ENCODE peak calls at places on chromosome 16, in eight cellular contexts. One of them, this sample, is unnamed.

GRCh38 chr16:49158029-49158642 is 123.5 kb downstream of the CBLN1 start:
- DNase-seq in T-helper 1 cell: no peak
- DNase-seq in OCI-LY7: peak; percentile 77
- DNase-seq in cardiac fibroblast: peak; percentile 1
- DNase-seq in stimulated activated CD8-positive, alpha-beta memory T cell treated with anti-CD3 and anti-CD28 coated beads, Interleukin-15, amount 100 ng/mL, for 24 hours: no peak
- DNase-seq in A549: peak; percentile 2
- DNase-seq in H9: peak; percentile 60
- DNase-seq in HT-29: peak; percentile 33
- DNase-seq in this sample: peak; percentile 91

GRCh38 chr16:55701442-55702319 is 45.9 kb downstream of the SLC6A2 start:
- DNase-seq in T-helper 1 cell: no peak
- DNase-seq in OCI-LY7: peak; percentile 59
- DNase-seq in cardiac fibroblast: peak; percentile 54
- DNase-seq in stimulated activated CD8-positive, alpha-beta memory T cell treated with anti-CD3 and anti-CD28 coated beads, Interleukin-15, amount 100 ng/mL, for 24 hours: no peak
- DNase-seq in A549: peak; percentile 46
- DNase-seq in H9: peak; percentile 76
- DNase-seq in HT-29: peak; percentile 62
- DNase-seq in this sample: peak; percentile 70

GRCh38 chr16:68275611-68276191 is 11.4 kb downstream of the SLC7A6 start:
- DNase-seq in T-helper 1 cell: peak; percentile 45
- DNase-seq in OCI-LY7: peak; percentile 71
- DNase-seq in cardiac fibroblast: no peak
- DNase-seq in stimulated activated CD8-positive, alpha-beta memory T cell treated with anti-CD3 and anti-CD28 coated beads, Interleukin-15, amount 100 ng/mL, for 24 hours: no peak
- DNase-seq in A549: no peak
- DNase-seq in H9: no peak
- DNase-seq in HT-29: no peak
- DNase-seq in this sample: no peak

GRCh38 chr16:58970775-58971174 is 236.7 kb upstream of the GOT2 start:
- DNase-seq in T-helper 1 cell: no peak
- DNase-seq in OCI-LY7: no peak
- DNase-seq in cardiac fibroblast: no peak
- DNase-seq in stimulated activated CD8-positive, alpha-beta memory T cell treated with anti-CD3 and anti-CD28 coated beads, Interleukin-15, amount 100 ng/mL, for 24 hours: no peak
- DNase-seq in A549: no peak
- DNase-seq in H9: no peak
- DNase-seq in HT-29: no peak
- DNase-seq in this sample: no peak

GRCh38 chr16:57530531-57531252 is 5.7 kb downstream of the CCDC102A start:
- DNase-seq in T-helper 1 cell: no peak
- DNase-seq in OCI-LY7: no peak
- DNase-seq in cardiac fibroblast: no peak
- DNase-seq in stimulated activated CD8-positive, alpha-beta memory T cell treated with anti-CD3 and anti-CD28 coated beads, Interleukin-15, amount 100 ng/mL, for 24 hours: no peak
- DNase-seq in A549: no peak
- DNase-seq in H9: peak; percentile 19
- DNase-seq in HT-29: no peak
- DNase-seq in this sample: no peak

GRCh38 chr16:1330260-1330914 is 3.1 kb upstream of the BAIAP3 start:
- DNase-seq in T-helper 1 cell: no peak
- DNase-seq in OCI-LY7: peak; percentile 29
- DNase-seq in cardiac fibroblast: no peak
- DNase-seq in stimulated activated CD8-positive, alpha-beta memory T cell treated with anti-CD3 and anti-CD28 coated beads, Interleukin-15, amount 100 ng/mL, for 24 hours: no peak
- DNase-seq in A549: no peak
- DNase-seq in H9: peak; percentile 79
- DNase-seq in HT-29: peak; percentile 69
- DNase-seq in this sample: no peak

GRCh38 chr16:67718668-67719047 is 458 bp downstream of the GFOD2 start:
- DNase-seq in T-helper 1 cell: no peak
- DNase-seq in OCI-LY7: peak; percentile 38
- DNase-seq in cardiac fibroblast: no peak
- DNase-seq in stimulated activated CD8-positive, alpha-beta memory T cell treated with anti-CD3 and anti-CD28 coated beads, Interleukin-15, amount 100 ng/mL, for 24 hours: no peak
- DNase-seq in A549: no peak
- DNase-seq in H9: no peak
- DNase-seq in HT-29: peak; percentile 30
- DNase-seq in this sample: no peak

GRCh38 chr16:88380619-88381018 is 2.1 kb upstream of the ZNF469 start:
- DNase-seq in T-helper 1 cell: no peak
- DNase-seq in OCI-LY7: no peak
- DNase-seq in cardiac fibroblast: no peak
- DNase-seq in stimulated activated CD8-positive, alpha-beta memory T cell treated with anti-CD3 and anti-CD28 coated beads, Interleukin-15, amount 100 ng/mL, for 24 hours: no peak
- DNase-seq in A549: no peak
- DNase-seq in H9: no peak
- DNase-seq in HT-29: no peak
- DNase-seq in this sample: no peak

GRCh38 chr16:77780378-77780837 is 8.0 kb upstream of the VAT1L start:
- DNase-seq in T-helper 1 cell: no peak
- DNase-seq in OCI-LY7: no peak
- DNase-seq in cardiac fibroblast: peak; percentile 49
- DNase-seq in stimulated activated CD8-positive, alpha-beta memory T cell treated with anti-CD3 and anti-CD28 coated beads, Interleukin-15, amount 100 ng/mL, for 24 hours: no peak
- DNase-seq in A549: peak; percentile 27
- DNase-seq in H9: no peak
- DNase-seq in HT-29: no peak
- DNase-seq in this sample: no peak

GRCh38 chr16:57084257-57084770 is 8.1 kb upstream of the CPNE2 start:
- DNase-seq in T-helper 1 cell: peak; percentile 54
- DNase-seq in OCI-LY7: peak; percentile 88
- DNase-seq in cardiac fibroblast: peak; percentile 78
- DNase-seq in stimulated activated CD8-positive, alpha-beta memory T cell treated with anti-CD3 and anti-CD28 coated beads, Interleukin-15, amount 100 ng/mL, for 24 hours: peak; percentile 30
- DNase-seq in A549: peak; percentile 93
- DNase-seq in H9: peak; percentile 78
- DNase-seq in HT-29: peak; percentile 81
- DNase-seq in this sample: peak; percentile 84

GRCh38 chr16:80990577-80990976 is 16.1 kb downstream of the CMC2 start:
- DNase-seq in T-helper 1 cell: no peak
- DNase-seq in OCI-LY7: no peak
- DNase-seq in cardiac fibroblast: no peak
- DNase-seq in stimulated activated CD8-positive, alpha-beta memory T cell treated with anti-CD3 and anti-CD28 coated beads, Interleukin-15, amount 100 ng/mL, for 24 hours: no peak
- DNase-seq in A549: no peak
- DNase-seq in H9: no peak
- DNase-seq in HT-29: no peak
- DNase-seq in this sample: no peak

GRCh38 chr16:13036600-13036999 is 135.2 kb downstream of the SHISA9 start:
- DNase-seq in T-helper 1 cell: no peak
- DNase-seq in OCI-LY7: peak; percentile 62
- DNase-seq in cardiac fibroblast: peak; percentile 22
- DNase-seq in stimulated activated CD8-positive, alpha-beta memory T cell treated with anti-CD3 and anti-CD28 coated beads, Interleukin-15, amount 100 ng/mL, for 24 hours: no peak
- DNase-seq in A549: peak; percentile 18
- DNase-seq in H9: peak; percentile 46
- DNase-seq in HT-29: peak; percentile 62
- DNase-seq in this sample: peak; percentile 90

GRCh38 chr16:4410335-4411075 is 5.9 kb downstream of the CORO7 start:
- DNase-seq in T-helper 1 cell: no peak
- DNase-seq in OCI-LY7: no peak
- DNase-seq in cardiac fibroblast: peak; percentile 92
- DNase-seq in stimulated activated CD8-positive, alpha-beta memory T cell treated with anti-CD3 and anti-CD28 coated beads, Interleukin-15, amount 100 ng/mL, for 24 hours: no peak
- DNase-seq in A549: no peak
- DNase-seq in H9: no peak
- DNase-seq in HT-29: no peak
- DNase-seq in this sample: no peak

GRCh38 chr16:14369734-14370598 is 260.1 kb downstream of the PARN start:
- DNase-seq in T-helper 1 cell: no peak
- DNase-seq in OCI-LY7: no peak
- DNase-seq in cardiac fibroblast: peak; percentile 16
- DNase-seq in stimulated activated CD8-positive, alpha-beta memory T cell treated with anti-CD3 and anti-CD28 coated beads, Interleukin-15, amount 100 ng/mL, for 24 hours: no peak
- DNase-seq in A549: no peak
- DNase-seq in H9: no peak
- DNase-seq in HT-29: no peak
- DNase-seq in this sample: no peak

GRCh38 chr16:49859139-49859947 is 3.4 kb upstream of the ZNF423 start:
- DNase-seq in T-helper 1 cell: no peak
- DNase-seq in OCI-LY7: no peak
- DNase-seq in cardiac fibroblast: peak; percentile 65
- DNase-seq in stimulated activated CD8-positive, alpha-beta memory T cell treated with anti-CD3 and anti-CD28 coated beads, Interleukin-15, amount 100 ng/mL, for 24 hours: no peak
- DNase-seq in A549: no peak
- DNase-seq in H9: peak; percentile 51
- DNase-seq in HT-29: no peak
- DNase-seq in this sample: no peak

GRCh38 chr16:74680681-74681080 is 14.0 kb upstream of the RFWD3 start:
- DNase-seq in T-helper 1 cell: no peak
- DNase-seq in OCI-LY7: no peak
- DNase-seq in cardiac fibroblast: no peak
- DNase-seq in stimulated activated CD8-positive, alpha-beta memory T cell treated with anti-CD3 and anti-CD28 coated beads, Interleukin-15, amount 100 ng/mL, for 24 hours: no peak
- DNase-seq in A549: no peak
- DNase-seq in H9: no peak
- DNase-seq in HT-29: no peak
- DNase-seq in this sample: no peak

GRCh38 chr16:380837-381787 is 666 bp downstream of the PGAP6 start:
- DNase-seq in T-helper 1 cell: no peak
- DNase-seq in OCI-LY7: no peak
- DNase-seq in cardiac fibroblast: no peak
- DNase-seq in stimulated activated CD8-positive, alpha-beta memory T cell treated with anti-CD3 and anti-CD28 coated beads, Interleukin-15, amount 100 ng/mL, for 24 hours: no peak
- DNase-seq in A549: no peak
- DNase-seq in H9: no peak
- DNase-seq in HT-29: no peak
- DNase-seq in this sample: peak; percentile 57

GRCh38 chr16:85637061-85637807 is 24.1 kb downstream of the GSE1 start:
- DNase-seq in T-helper 1 cell: no peak
- DNase-seq in OCI-LY7: no peak
- DNase-seq in cardiac fibroblast: no peak
- DNase-seq in stimulated activated CD8-positive, alpha-beta memory T cell treated with anti-CD3 and anti-CD28 coated beads, Interleukin-15, amount 100 ng/mL, for 24 hours: no peak
- DNase-seq in A549: no peak
- DNase-seq in H9: no peak
- DNase-seq in HT-29: no peak
- DNase-seq in this sample: no peak

GRCh38 chr16:73565263-73565662 is 517.3 kb upstream of the ZFHX3 start:
- DNase-seq in T-helper 1 cell: no peak
- DNase-seq in OCI-LY7: no peak
- DNase-seq in cardiac fibroblast: no peak
- DNase-seq in stimulated activated CD8-positive, alpha-beta memory T cell treated with anti-CD3 and anti-CD28 coated beads, Interleukin-15, amount 100 ng/mL, for 24 hours: no peak
- DNase-seq in A549: no peak
- DNase-seq in H9: no peak
- DNase-seq in HT-29: peak; percentile 45
- DNase-seq in this sample: peak; percentile 55

GRCh38 chr16:68347605-68348004 is 36.8 kb downstream of the PRMT7 start:
- DNase-seq in T-helper 1 cell: no peak
- DNase-seq in OCI-LY7: no peak
- DNase-seq in cardiac fibroblast: no peak
- DNase-seq in stimulated activated CD8-positive, alpha-beta memory T cell treated with anti-CD3 and anti-CD28 coated beads, Interleukin-15, amount 100 ng/mL, for 24 hours: no peak
- DNase-seq in A549: no peak
- DNase-seq in H9: no peak
- DNase-seq in HT-29: no peak
- DNase-seq in this sample: no peak

GRCh38 chr16:31916056-31916488 is 42.5 kb downstream of the ZNF267 start:
- DNase-seq in T-helper 1 cell: no peak
- DNase-seq in OCI-LY7: peak; percentile 7
- DNase-seq in cardiac fibroblast: no peak
- DNase-seq in stimulated activated CD8-positive, alpha-beta memory T cell treated with anti-CD3 and anti-CD28 coated beads, Interleukin-15, amount 100 ng/mL, for 24 hours: no peak
- DNase-seq in A549: no peak
- DNase-seq in H9: no peak
- DNase-seq in HT-29: no peak
- DNase-seq in this sample: no peak

GRCh38 chr16:78689031-78689430 is 589.6 kb downstream of the WWOX start:
- DNase-seq in T-helper 1 cell: no peak
- DNase-seq in OCI-LY7: no peak
- DNase-seq in cardiac fibroblast: peak; percentile 78
- DNase-seq in stimulated activated CD8-positive, alpha-beta memory T cell treated with anti-CD3 and anti-CD28 coated beads, Interleukin-15, amount 100 ng/mL, for 24 hours: no peak
- DNase-seq in A549: no peak
- DNase-seq in H9: no peak
- DNase-seq in HT-29: no peak
- DNase-seq in this sample: no peak

GRCh38 chr16:71426880-71427615 is 14.8 kb downstream of the TLE7 start:
- DNase-seq in T-helper 1 cell: no peak
- DNase-seq in OCI-LY7: no peak
- DNase-seq in cardiac fibroblast: no peak
- DNase-seq in stimulated activated CD8-positive, alpha-beta memory T cell treated with anti-CD3 and anti-CD28 coated beads, Interleukin-15, amount 100 ng/mL, for 24 hours: no peak
- DNase-seq in A549: peak; percentile 52
- DNase-seq in H9: no peak
- DNase-seq in HT-29: no peak
- DNase-seq in this sample: no peak

GRCh38 chr16:69921125-69921524 is 30.0 kb upstream of the CLEC18A start:
- DNase-seq in T-helper 1 cell: no peak
- DNase-seq in OCI-LY7: no peak
- DNase-seq in cardiac fibroblast: peak; percentile 30
- DNase-seq in stimulated activated CD8-positive, alpha-beta memory T cell treated with anti-CD3 and anti-CD28 coated beads, Interleukin-15, amount 100 ng/mL, for 24 hours: no peak
- DNase-seq in A549: no peak
- DNase-seq in H9: no peak
- DNase-seq in HT-29: no peak
- DNase-seq in this sample: no peak

GRCh38 chr16:22323173-22323997 is 26.2 kb downstream of the POLR3E start:
- DNase-seq in T-helper 1 cell: no peak
- DNase-seq in OCI-LY7: no peak
- DNase-seq in cardiac fibroblast: no peak
- DNase-seq in stimulated activated CD8-positive, alpha-beta memory T cell treated with anti-CD3 and anti-CD28 coated beads, Interleukin-15, amount 100 ng/mL, for 24 hours: no peak
- DNase-seq in A549: no peak
- DNase-seq in H9: no peak
- DNase-seq in HT-29: no peak
- DNase-seq in this sample: no peak

GRCh38 chr16:85940214-85940613 is 41.3 kb downstream of the IRF8 start:
- DNase-seq in T-helper 1 cell: no peak
- DNase-seq in OCI-LY7: no peak
- DNase-seq in cardiac fibroblast: no peak
- DNase-seq in stimulated activated CD8-positive, alpha-beta memory T cell treated with anti-CD3 and anti-CD28 coated beads, Interleukin-15, amount 100 ng/mL, for 24 hours: no peak
- DNase-seq in A549: no peak
- DNase-seq in H9: no peak
- DNase-seq in HT-29: peak; percentile 37
- DNase-seq in this sample: no peak

GRCh38 chr16:19094542-19095365 is 19.0 kb upstream of the ITPRIPL2 start:
- DNase-seq in T-helper 1 cell: no peak
- DNase-seq in OCI-LY7: peak; percentile 62
- DNase-seq in cardiac fibroblast: no peak
- DNase-seq in stimulated activated CD8-positive, alpha-beta memory T cell treated with anti-CD3 and anti-CD28 coated beads, Interleukin-15, amount 100 ng/mL, for 24 hours: no peak
- DNase-seq in A549: no peak
- DNase-seq in H9: no peak
- DNase-seq in HT-29: peak; percentile 43
- DNase-seq in this sample: no peak

GRCh38 chr16:2904100-2904921 is 7.4 kb upstream of the FLYWCH1 start:
- DNase-seq in T-helper 1 cell: peak; percentile 77
- DNase-seq in OCI-LY7: peak; percentile 85
- DNase-seq in cardiac fibroblast: peak; percentile 91
- DNase-seq in stimulated activated CD8-positive, alpha-beta memory T cell treated with anti-CD3 and anti-CD28 coated beads, Interleukin-15, amount 100 ng/mL, for 24 hours: peak; percentile 64
- DNase-seq in A549: peak; percentile 93
- DNase-seq in H9: peak; percentile 91
- DNase-seq in HT-29: peak; percentile 85
- DNase-seq in this sample: peak; percentile 91

GRCh38 chr16:5428932-5429331 is 331.3 kb upstream of the EEF2KMT start:
- DNase-seq in T-helper 1 cell: no peak
- DNase-seq in OCI-LY7: no peak
- DNase-seq in cardiac fibroblast: no peak
- DNase-seq in stimulated activated CD8-positive, alpha-beta memory T cell treated with anti-CD3 and anti-CD28 coated beads, Interleukin-15, amount 100 ng/mL, for 24 hours: no peak
- DNase-seq in A549: no peak
- DNase-seq in H9: peak; percentile 76
- DNase-seq in HT-29: peak; percentile 12
- DNase-seq in this sample: peak; percentile 82

GRCh38 chr16:10338426-10338825 is 47.4 kb upstream of the ATF7IP2 start:
- DNase-seq in T-helper 1 cell: no peak
- DNase-seq in OCI-LY7: no peak
- DNase-seq in cardiac fibroblast: no peak
- DNase-seq in stimulated activated CD8-positive, alpha-beta memory T cell treated with anti-CD3 and anti-CD28 coated beads, Interleukin-15, amount 100 ng/mL, for 24 hours: no peak
- DNase-seq in A549: no peak
- DNase-seq in H9: no peak
- DNase-seq in HT-29: no peak
- DNase-seq in this sample: no peak